ENCODE peak calls at places on chromosome 22, in six cellular contexts. V is AG09319, A is GM13977, P is GM10248, T is neural crest cell, G is GM12865. E is an unnamed sample.

GRCh38 chr22:33710326-33710725 is 209.9 kb downstream of the LARGE1 start:
- DNase-seq in V (no peak), A (no peak), P (no peak), T (no peak), G (no peak), E (no peak)

GRCh38 chr22:36321797-36322601 is 65.8 kb downstream of the MYH9 start:
- DNase-seq in V (no peak), A (no peak), P (no peak), T (no peak), G (no peak), E (no peak)

GRCh38 chr22:43409800-43410199 is 2.0 kb upstream of the MPPED1 start:
- DNase-seq in V (no peak), A (no peak), P (no peak), T (no peak), G (no peak), E (no peak)

GRCh38 chr22:29383740-29384139 is 4.6 kb downstream of the AP1B1 start:
- DNase-seq in V (no peak), A (no peak), P (no peak), T (no peak), G (no peak), E (no peak)

GRCh38 chr22:17853066-17853465 is 78.8 kb upstream of the BID start:
- DNase-seq in V (no peak), A (no peak), P (no peak), T (no peak), G (no peak), E (no peak)

GRCh38 chr22:20810645-20811044 is 36.7 kb downstream of the SERPIND1 start:
- DNase-seq in V (no peak), A (no peak), P (no peak), T (no peak), G (no peak), E (no peak)

GRCh38 chr22:25645266-25645665 is 80.8 kb downstream of the GRK3 start:
- DNase-seq in V (no peak), A (no peak), P (no peak), T (no peak), G (no peak), E (no peak)

GRCh38 chr22:48755332-48755949 is 1072.2 kb downstream of the BRD1 start:
- DNase-seq in V (no peak), A (no peak), P (no peak), T (no peak), G (no peak), E (no peak)

DNA sequence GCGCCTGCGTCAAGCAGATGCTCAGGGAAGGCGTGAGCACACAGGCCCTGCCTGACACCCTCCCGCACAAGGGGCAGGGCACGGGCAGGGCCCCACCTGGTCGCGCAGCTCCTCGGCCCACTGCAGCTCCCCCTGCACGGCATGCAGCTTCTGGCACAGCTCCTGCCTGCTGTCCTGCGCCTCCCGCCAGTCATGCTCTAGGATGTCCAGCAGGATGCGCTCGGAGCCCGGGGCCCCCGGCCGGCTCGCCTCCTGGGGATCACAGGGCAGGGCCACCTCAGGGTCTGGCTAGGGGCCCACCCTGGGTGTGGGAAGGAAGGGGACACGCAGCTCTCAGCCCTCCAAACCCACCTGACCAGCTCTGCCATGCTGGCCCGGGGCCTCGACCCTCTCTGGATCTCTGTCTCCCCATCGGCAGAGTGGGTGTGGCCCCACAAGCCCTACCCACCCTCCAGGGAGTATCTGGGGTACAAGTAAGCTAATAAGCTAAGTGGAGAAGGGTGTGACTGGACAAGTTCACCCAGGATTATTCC is 10.7 kb downstream of the CARD10 start:
- DNase-seq in V (no peak), A (no peak), P (no peak), T (no peak), G (no peak), E (no peak)
- TF ChIP-seq CTCF in V (no peak), A (no peak), P (no peak), T (no peak), G (no peak), E (no peak)

DNA sequence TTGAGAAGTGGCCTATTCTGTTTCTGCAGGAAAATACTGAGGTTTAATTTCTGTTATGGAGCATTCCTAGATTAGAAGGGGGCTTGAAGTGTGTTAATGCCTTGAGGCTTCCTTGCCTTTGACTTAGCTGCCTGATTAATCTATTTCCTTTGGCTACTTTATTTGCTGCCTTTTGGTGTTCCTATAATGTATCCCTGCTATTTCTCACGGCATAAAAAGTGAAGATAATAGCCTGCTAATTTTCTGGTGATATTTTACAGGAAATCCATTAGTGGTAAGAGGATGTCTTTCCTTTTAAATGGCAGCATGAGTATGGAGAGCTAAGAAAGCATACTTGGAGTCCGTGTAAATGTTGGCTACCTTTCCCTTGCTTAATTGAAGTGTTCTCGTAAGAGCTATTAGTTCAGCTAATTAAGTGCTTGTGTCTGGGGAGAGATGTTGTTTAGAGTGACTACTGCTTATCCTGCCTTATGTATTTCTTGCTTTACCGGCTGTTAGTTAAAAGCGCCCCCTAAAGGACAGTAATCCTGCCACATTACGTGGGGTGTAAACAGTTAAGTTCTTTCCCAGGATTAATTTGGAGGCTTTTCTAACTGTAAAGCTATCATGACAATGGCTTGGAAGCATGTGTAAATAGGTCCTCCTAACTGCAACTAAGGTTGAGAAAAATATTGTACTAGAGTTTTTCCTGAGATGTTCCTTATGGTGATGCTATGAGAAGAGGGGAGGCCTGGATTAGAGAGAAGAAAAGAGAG is 45.6 kb downstream of the ZNF280B start:
- DNase-seq in V (no peak), A (no peak), P (no peak), T (no peak), G (peak), E (no peak)
- TF ChIP-seq CTCF in V (no peak), A (no peak), P (peak), T (peak), G (no peak), E (no peak)

DNA sequence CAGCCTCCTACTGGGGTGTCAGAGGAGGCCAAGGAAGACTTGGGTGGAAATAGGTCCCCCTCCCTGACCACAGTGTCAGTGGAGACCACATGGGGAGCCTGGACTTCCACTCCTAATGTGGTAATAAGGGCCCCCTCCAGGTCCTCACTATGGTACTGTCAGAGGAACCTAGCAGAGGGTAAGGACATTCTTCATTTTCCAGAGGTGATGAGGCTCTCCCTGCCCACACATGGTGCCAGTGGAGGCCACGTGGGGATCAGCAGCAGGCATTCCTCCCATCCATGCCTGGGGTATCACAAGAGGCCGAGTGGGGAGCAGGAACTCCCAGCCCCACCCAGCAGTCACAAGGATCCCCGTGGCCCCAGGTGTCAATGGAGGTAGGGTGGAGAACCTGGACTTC is 6.5 kb upstream of the CLDN5 start:
- DNase-seq in V (no peak), A (no peak), P (no peak), T (no peak), G (no peak), E (no peak)
- TF ChIP-seq CTCF in V (no peak), A (no peak), P (no peak), T (no peak), G (no peak), E (no peak)

DNA sequence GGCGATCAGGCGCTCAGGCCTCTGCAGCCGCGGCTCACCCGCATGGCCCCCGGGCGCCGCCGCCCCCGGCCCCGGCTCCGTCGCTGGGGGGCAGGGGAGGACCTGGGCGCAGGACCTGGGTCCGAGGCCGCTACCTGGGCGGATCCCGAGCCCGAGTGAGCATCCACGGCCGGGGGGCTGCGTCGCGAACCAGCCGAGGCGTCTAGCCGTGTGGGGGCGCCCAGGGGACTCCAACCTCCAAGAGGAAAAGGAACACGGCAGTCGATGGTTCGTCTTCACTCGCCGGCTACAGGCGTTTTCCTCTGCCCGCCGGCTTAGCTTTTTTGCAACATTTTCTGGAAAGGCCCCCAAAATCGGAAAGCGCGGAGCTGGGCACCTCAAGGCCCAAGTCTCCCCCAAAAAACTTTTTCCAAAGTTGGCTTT is 698 bp downstream of the PDGFB start:
- DNase-seq in V (no peak), A (no peak), P (no peak), T (no peak), G (no peak), E (no peak)
- TF ChIP-seq CTCF in V (no peak), A (no peak), P (no peak), T (no peak), G (no peak), E (no peak)

GRCh38 chr22:50627914-50628542 is at the start of gene ARSA:
- DNase-seq in V (peak), A (peak), P (peak), T (peak), G (peak), E (peak)
- TF ChIP-seq CTCF in V (peak), A (peak), P (peak), T (peak), G (peak), E (peak)

GRCh38 chr22:30694638-30695350 is at the start of gene OSBP2:
- DNase-seq in V (no peak), A (peak), P (peak), T (peak), G (peak), E (peak)
- TF ChIP-seq CTCF in V (no peak), A (peak), P (no peak), T (no peak), G (peak), E (no peak)

GRCh38 chr22:46388647-46389046 is 53.1 kb downstream of the TRMU start:
- DNase-seq in V (no peak), A (no peak), P (no peak), T (no peak), G (no peak), E (no peak)

GRCh38 chr22:46382524-46382923 is 47.0 kb downstream of the TRMU start:
- DNase-seq in V (no peak), A (no peak), P (no peak), T (no peak), G (no peak), E (no peak)

GRCh38 chr22:46387748-46388147 is 52.2 kb downstream of the TRMU start:
- DNase-seq in V (no peak), A (no peak), P (no peak), T (no peak), G (no peak), E (no peak)

GRCh38 chr22:46389081-46389480 is 53.6 kb downstream of the TRMU start:
- DNase-seq in V (no peak), A (no peak), P (no peak), T (no peak), G (no peak), E (no peak)

GRCh38 chr22:46386312-46386711 is 50.8 kb downstream of the TRMU start:
- DNase-seq in V (no peak), A (no peak), P (no peak), T (no peak), G (no peak), E (no peak)
- TF ChIP-seq CTCF in V (no peak), A (no peak), P (no peak), T (peak), G (no peak), E (peak)

E was measured in endothelial cell.